ENCODE peak calls at places on chromosome 15, in nine cellular contexts. One of them, this sample, is unnamed.

GRCh38 chr15:84982301-84982920 is 755 bp downstream of the PDE8A start:
- DNase-seq in neural crest cell: no peak
- DNase-seq in AG09309: no peak
- DNase-seq in sigmoid colon: peak; percentile 77
- DNase-seq in mesothelial cell of epicardium: peak; percentile 43
- DNase-seq in tibial nerve: no peak
- DNase-seq in MM.1S: no peak
- DNase-seq in Calu3: peak; percentile 42
- DNase-seq in activated B cell treated with CpG ODN at 0.5 μM for 24 hours: peak; percentile 41
- DNase-seq in this sample: no peak

GRCh38 chr15:73851679-73852078 is 21.7 kb upstream of the TBC1D21 start:
- DNase-seq in sigmoid colon: no peak
- DNase-seq in Calu3: peak; percentile 63
- DNase-seq in MM.1S: peak; percentile 78
- DNase-seq in activated B cell treated with CpG ODN at 0.5 μM for 24 hours: no peak
- DNase-seq in neural crest cell: peak; percentile 69
- DNase-seq in AG09309: no peak
- DNase-seq in tibial nerve: no peak
- DNase-seq in mesothelial cell of epicardium: peak; percentile 76
- DNase-seq in this sample: peak; percentile 68

GRCh38 chr15:94370197-94370987 is 139.0 kb downstream of the MCTP2 start:
- DNase-seq in sigmoid colon: no peak
- DNase-seq in activated B cell treated with CpG ODN at 0.5 μM for 24 hours: no peak
- DNase-seq in mesothelial cell of epicardium: no peak
- DNase-seq in MM.1S: no peak
- DNase-seq in Calu3: no peak
- DNase-seq in neural crest cell: no peak
- DNase-seq in tibial nerve: no peak
- DNase-seq in AG09309: no peak
- DNase-seq in this sample: no peak

GRCh38 chr15:77719450-77719849 is 86.7 kb upstream of the LINGO1 start:
- DNase-seq in mesothelial cell of epicardium: no peak
- DNase-seq in sigmoid colon: no peak
- DNase-seq in tibial nerve: no peak
- DNase-seq in MM.1S: no peak
- DNase-seq in activated B cell treated with CpG ODN at 0.5 μM for 24 hours: no peak
- DNase-seq in AG09309: no peak
- DNase-seq in Calu3: no peak
- DNase-seq in neural crest cell: no peak
- DNase-seq in this sample: no peak

GRCh38 chr15:41332788-41333527 is at the start of gene NUSAP1:
- DNase-seq in MM.1S: peak; percentile 51
- DNase-seq in mesothelial cell of epicardium: no peak
- DNase-seq in AG09309: no peak
- DNase-seq in neural crest cell: no peak
- DNase-seq in sigmoid colon: no peak
- DNase-seq in tibial nerve: no peak
- DNase-seq in activated B cell treated with CpG ODN at 0.5 μM for 24 hours: no peak
- DNase-seq in Calu3: no peak
- DNase-seq in this sample: no peak

GRCh38 chr15:69317392-69317841 is 18.7 kb downstream of the PAQR5 start:
- DNase-seq in MM.1S: no peak
- DNase-seq in mesothelial cell of epicardium: no peak
- DNase-seq in sigmoid colon: no peak
- DNase-seq in neural crest cell: no peak
- DNase-seq in AG09309: no peak
- DNase-seq in Calu3: peak; percentile 26
- DNase-seq in activated B cell treated with CpG ODN at 0.5 μM for 24 hours: no peak
- DNase-seq in tibial nerve: no peak
- DNase-seq in this sample: no peak

GRCh38 chr15:92361321-92362090 is 32.2 kb upstream of the ST8SIA2 start:
- DNase-seq in activated B cell treated with CpG ODN at 0.5 μM for 24 hours: no peak
- DNase-seq in tibial nerve: no peak
- DNase-seq in AG09309: no peak
- DNase-seq in sigmoid colon: no peak
- DNase-seq in neural crest cell: no peak
- DNase-seq in MM.1S: no peak
- DNase-seq in mesothelial cell of epicardium: no peak
- DNase-seq in Calu3: no peak
- DNase-seq in this sample: no peak

GRCh38 chr15:61831505-61831921 is 228.7 kb downstream of the VPS13C start:
- DNase-seq in neural crest cell: no peak
- DNase-seq in mesothelial cell of epicardium: no peak
- DNase-seq in AG09309: no peak
- DNase-seq in tibial nerve: no peak
- DNase-seq in sigmoid colon: no peak
- DNase-seq in activated B cell treated with CpG ODN at 0.5 μM for 24 hours: no peak
- DNase-seq in MM.1S: no peak
- DNase-seq in Calu3: no peak
- DNase-seq in this sample: no peak

GRCh38 chr15:95932141-95932540 is 398.4 kb upstream of the NR2F2 start:
- DNase-seq in Calu3: no peak
- DNase-seq in mesothelial cell of epicardium: no peak
- DNase-seq in neural crest cell: no peak
- DNase-seq in sigmoid colon: no peak
- DNase-seq in tibial nerve: no peak
- DNase-seq in AG09309: no peak
- DNase-seq in MM.1S: no peak
- DNase-seq in activated B cell treated with CpG ODN at 0.5 μM for 24 hours: no peak
- DNase-seq in this sample: no peak

GRCh38 chr15:80567721-80568157 is 127.4 kb upstream of the ABHD17C start:
- DNase-seq in sigmoid colon: peak; percentile 67
- DNase-seq in tibial nerve: peak; percentile 23
- DNase-seq in neural crest cell: peak; percentile 49
- DNase-seq in activated B cell treated with CpG ODN at 0.5 μM for 24 hours: no peak
- DNase-seq in AG09309: peak; percentile 81
- DNase-seq in MM.1S: peak; percentile 52
- DNase-seq in Calu3: peak; percentile 76
- DNase-seq in mesothelial cell of epicardium: peak; percentile 65
- DNase-seq in this sample: peak; percentile 25

GRCh38 chr15:89472785-89473256 is 23.6 kb downstream of the RHCG start:
- DNase-seq in activated B cell treated with CpG ODN at 0.5 μM for 24 hours: peak; percentile 62
- DNase-seq in Calu3: peak; percentile 83
- DNase-seq in MM.1S: peak; percentile 24
- DNase-seq in sigmoid colon: no peak
- DNase-seq in AG09309: no peak
- DNase-seq in neural crest cell: peak; percentile 84
- DNase-seq in tibial nerve: no peak
- DNase-seq in mesothelial cell of epicardium: peak; percentile 81
- DNase-seq in this sample: peak; percentile 77

GRCh38 chr15:82551646-82552247 is 11.5 kb upstream of the RPS17 start:
- DNase-seq in AG09309: no peak
- DNase-seq in activated B cell treated with CpG ODN at 0.5 μM for 24 hours: no peak
- DNase-seq in tibial nerve: no peak
- DNase-seq in sigmoid colon: no peak
- DNase-seq in Calu3: no peak
- DNase-seq in mesothelial cell of epicardium: no peak
- DNase-seq in neural crest cell: no peak
- DNase-seq in MM.1S: peak; percentile 16
- DNase-seq in this sample: no peak

GRCh38 chr15:74511583-74511982 is 29.4 kb upstream of the ARID3B start:
- DNase-seq in Calu3: no peak
- DNase-seq in tibial nerve: no peak
- DNase-seq in AG09309: no peak
- DNase-seq in sigmoid colon: no peak
- DNase-seq in mesothelial cell of epicardium: no peak
- DNase-seq in neural crest cell: no peak
- DNase-seq in activated B cell treated with CpG ODN at 0.5 μM for 24 hours: no peak
- DNase-seq in MM.1S: no peak
- DNase-seq in this sample: no peak

GRCh38 chr15:74318376-74319137 is 48.9 kb downstream of the CYP11A1 start:
- DNase-seq in mesothelial cell of epicardium: no peak
- DNase-seq in activated B cell treated with CpG ODN at 0.5 μM for 24 hours: no peak
- DNase-seq in sigmoid colon: no peak
- DNase-seq in Calu3: no peak
- DNase-seq in AG09309: no peak
- DNase-seq in tibial nerve: no peak
- DNase-seq in MM.1S: no peak
- DNase-seq in neural crest cell: no peak
- DNase-seq in this sample: no peak

GRCh38 chr15:42239528-42240245 is 31.6 kb upstream of the VPS39 start:
- DNase-seq in neural crest cell: no peak
- DNase-seq in mesothelial cell of epicardium: no peak
- DNase-seq in sigmoid colon: no peak
- DNase-seq in MM.1S: no peak
- DNase-seq in Calu3: no peak
- DNase-seq in activated B cell treated with CpG ODN at 0.5 μM for 24 hours: no peak
- DNase-seq in tibial nerve: no peak
- DNase-seq in AG09309: no peak
- DNase-seq in this sample: no peak

GRCh38 chr15:35481992-35482391 is 64.0 kb downstream of the DPH6 start:
- DNase-seq in mesothelial cell of epicardium: no peak
- DNase-seq in neural crest cell: no peak
- DNase-seq in AG09309: peak; percentile 35
- DNase-seq in tibial nerve: no peak
- DNase-seq in activated B cell treated with CpG ODN at 0.5 μM for 24 hours: no peak
- DNase-seq in sigmoid colon: no peak
- DNase-seq in Calu3: peak; percentile 17
- DNase-seq in MM.1S: no peak
- DNase-seq in this sample: no peak

GRCh38 chr15:31551323-31551722 is 224.7 kb downstream of the KLF13 start:
- DNase-seq in tibial nerve: no peak
- DNase-seq in neural crest cell: no peak
- DNase-seq in sigmoid colon: no peak
- DNase-seq in mesothelial cell of epicardium: no peak
- DNase-seq in Calu3: no peak
- DNase-seq in AG09309: no peak
- DNase-seq in activated B cell treated with CpG ODN at 0.5 μM for 24 hours: no peak
- DNase-seq in MM.1S: no peak
- DNase-seq in this sample: no peak

GRCh38 chr15:92140802-92141201 is 252.9 kb upstream of the ST8SIA2 start:
- DNase-seq in MM.1S: no peak
- DNase-seq in tibial nerve: no peak
- DNase-seq in sigmoid colon: no peak
- DNase-seq in activated B cell treated with CpG ODN at 0.5 μM for 24 hours: no peak
- DNase-seq in mesothelial cell of epicardium: no peak
- DNase-seq in neural crest cell: no peak
- DNase-seq in AG09309: no peak
- DNase-seq in Calu3: peak; percentile 42
- DNase-seq in this sample: no peak

GRCh38 chr15:77107531-77108355 is 36.8 kb upstream of the TSPAN3 start:
- DNase-seq in Calu3: peak; percentile 75
- DNase-seq in activated B cell treated with CpG ODN at 0.5 μM for 24 hours: no peak
- DNase-seq in tibial nerve: peak; percentile 38
- DNase-seq in MM.1S: peak; percentile 23
- DNase-seq in AG09309: no peak
- DNase-seq in neural crest cell: peak; percentile 51
- DNase-seq in sigmoid colon: peak; percentile 72
- DNase-seq in mesothelial cell of epicardium: peak; percentile 71
- DNase-seq in this sample: peak; percentile 34

GRCh38 chr15:29451201-29451781 is 181.7 kb upstream of the NSMCE3 start:
- DNase-seq in tibial nerve: no peak
- DNase-seq in Calu3: no peak
- DNase-seq in mesothelial cell of epicardium: no peak
- DNase-seq in activated B cell treated with CpG ODN at 0.5 μM for 24 hours: no peak
- DNase-seq in sigmoid colon: no peak
- DNase-seq in AG09309: no peak
- DNase-seq in neural crest cell: peak; percentile 18
- DNase-seq in MM.1S: no peak
- DNase-seq in this sample: no peak

GRCh38 chr15:75840659-75841058 is 2.6 kb upstream of the UBE2Q2 start:
- DNase-seq in MM.1S: no peak
- DNase-seq in activated B cell treated with CpG ODN at 0.5 μM for 24 hours: no peak
- DNase-seq in AG09309: peak; percentile 28
- DNase-seq in tibial nerve: no peak
- DNase-seq in mesothelial cell of epicardium: no peak
- DNase-seq in Calu3: no peak
- DNase-seq in sigmoid colon: no peak
- DNase-seq in neural crest cell: no peak
- DNase-seq in this sample: no peak

GRCh38 chr15:56739964-56740640 is 6.8 kb upstream of the ZNF280D start:
- DNase-seq in AG09309: no peak
- DNase-seq in tibial nerve: no peak
- DNase-seq in sigmoid colon: no peak
- DNase-seq in mesothelial cell of epicardium: no peak
- DNase-seq in Calu3: no peak
- DNase-seq in activated B cell treated with CpG ODN at 0.5 μM for 24 hours: no peak
- DNase-seq in neural crest cell: no peak
- DNase-seq in MM.1S: no peak
- DNase-seq in this sample: no peak
- TF ChIP-seq CTCF in AG09309: peak; percentile 24
- TF ChIP-seq CTCF in tibial nerve: no peak
- TF ChIP-seq CTCF in sigmoid colon: no peak
- TF ChIP-seq CTCF in mesothelial cell of epicardium: no peak
- TF ChIP-seq CTCF in Calu3: no peak
- TF ChIP-seq CTCF in activated B cell treated with CpG ODN at 0.5 μM for 24 hours: no peak
- TF ChIP-seq CTCF in neural crest cell: no peak
- TF ChIP-seq CTCF in MM.1S: peak; percentile 27
- TF ChIP-seq CTCF in this sample: no peak

GRCh38 chr15:39807791-39808190 is 25.1 kb upstream of the FSIP1 start:
- DNase-seq in activated B cell treated with CpG ODN at 0.5 μM for 24 hours: no peak
- DNase-seq in AG09309: no peak
- DNase-seq in Calu3: no peak
- DNase-seq in MM.1S: no peak
- DNase-seq in tibial nerve: no peak
- DNase-seq in neural crest cell: no peak
- DNase-seq in mesothelial cell of epicardium: no peak
- DNase-seq in sigmoid colon: no peak
- DNase-seq in this sample: no peak
- TF ChIP-seq CTCF in activated B cell treated with CpG ODN at 0.5 μM for 24 hours: no peak
- TF ChIP-seq CTCF in AG09309: no peak
- TF ChIP-seq CTCF in Calu3: no peak
- TF ChIP-seq CTCF in MM.1S: no peak
- TF ChIP-seq CTCF in tibial nerve: no peak
- TF ChIP-seq CTCF in neural crest cell: no peak
- TF ChIP-seq CTCF in mesothelial cell of epicardium: no peak
- TF ChIP-seq CTCF in sigmoid colon: no peak
- TF ChIP-seq CTCF in this sample: no peak

GRCh38 chr15:87349181-87349580 is 907.4 kb downstream of the NTRK3 start:
- DNase-seq in sigmoid colon: no peak
- DNase-seq in AG09309: no peak
- DNase-seq in tibial nerve: no peak
- DNase-seq in activated B cell treated with CpG ODN at 0.5 μM for 24 hours: no peak
- DNase-seq in neural crest cell: no peak
- DNase-seq in mesothelial cell of epicardium: no peak
- DNase-seq in MM.1S: no peak
- DNase-seq in Calu3: no peak
- DNase-seq in this sample: no peak
- TF ChIP-seq CTCF in sigmoid colon: no peak
- TF ChIP-seq CTCF in AG09309: no peak
- TF ChIP-seq CTCF in tibial nerve: no peak
- TF ChIP-seq CTCF in activated B cell treated with CpG ODN at 0.5 μM for 24 hours: no peak
- TF ChIP-seq CTCF in neural crest cell: no peak
- TF ChIP-seq CTCF in mesothelial cell of epicardium: no peak
- TF ChIP-seq CTCF in MM.1S: no peak
- TF ChIP-seq CTCF in Calu3: no peak
- TF ChIP-seq CTCF in this sample: peak; percentile 14

DNA sequence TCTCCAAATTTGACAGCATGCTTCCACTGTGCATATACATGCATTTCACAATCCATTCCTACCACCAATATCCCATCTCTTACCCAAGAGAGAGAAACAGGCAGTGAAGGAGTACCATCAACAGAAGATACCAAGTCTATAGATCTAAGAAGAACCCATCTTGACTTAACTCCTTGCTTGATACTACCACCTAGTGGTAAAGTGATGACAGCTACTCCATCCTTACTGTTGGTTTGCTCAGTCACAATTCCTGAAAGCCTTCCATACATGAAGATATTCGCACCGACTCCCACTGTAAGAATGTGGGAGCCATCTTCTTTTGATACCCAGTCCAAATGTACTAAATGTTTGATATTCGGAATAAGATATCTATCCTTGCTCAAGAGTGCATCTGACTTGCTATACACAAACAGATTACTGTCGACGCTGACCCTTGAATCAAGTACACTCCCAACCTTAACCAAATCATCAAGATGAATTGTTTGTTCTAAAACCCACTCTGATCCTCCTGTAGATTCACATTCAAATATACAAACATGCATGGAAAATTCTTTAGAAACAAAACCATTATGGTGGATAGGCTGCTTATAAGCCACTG is 123.1 kb downstream of the DMXL2 start:
- DNase-seq in Calu3: peak; percentile 11
- DNase-seq in mesothelial cell of epicardium: no peak
- DNase-seq in neural crest cell: no peak
- DNase-seq in MM.1S: peak; percentile 55
- DNase-seq in activated B cell treated with CpG ODN at 0.5 μM for 24 hours: no peak
- DNase-seq in tibial nerve: no peak
- DNase-seq in sigmoid colon: no peak
- DNase-seq in AG09309: peak; percentile 3
- DNase-seq in this sample: no peak
- TF ChIP-seq CTCF in Calu3: peak; percentile 35
- TF ChIP-seq CTCF in mesothelial cell of epicardium: no peak
- TF ChIP-seq CTCF in neural crest cell: peak; percentile 61
- TF ChIP-seq CTCF in MM.1S: peak; percentile 75
- TF ChIP-seq CTCF in activated B cell treated with CpG ODN at 0.5 μM for 24 hours: no peak
- TF ChIP-seq CTCF in tibial nerve: peak; percentile 31
- TF ChIP-seq CTCF in sigmoid colon: no peak
- TF ChIP-seq CTCF in AG09309: peak; percentile 68
- TF ChIP-seq CTCF in this sample: peak; percentile 59